ENCODE peak calls at places on chromosomes 3 and 15, in eight cellular contexts. Q, G, O, P, R, E, M and B are unnamed samples.

GRCh38 chr15:54960266-54960665 is 236.5 kb downstream of the RSL24D1 start:
- DNase-seq in Q (no peak), G (no peak), O (no peak), P (no peak), R (no peak), E (no peak), M (no peak), B (no peak)

GRCh38 chr3:40790741-40791140 is 266.0 kb downstream of the ZNF621 start:
- DNase-seq in Q (no peak), G (no peak), O (no peak), P (no peak), R (no peak), E (no peak), M (no peak), B (no peak)

GRCh38 chr3:49867871-49868321 is 1.8 kb downstream of the CAMKV start:
- DNase-seq in Q (no peak), G (peak; percentile 25), O (no peak), P (peak; percentile 23), R (no peak), E (no peak), M (no peak), B (peak; percentile 83)

GRCh38 chr3:14290631-14291385 is 111.6 kb upstream of the SLC6A6 start:
- DNase-seq in Q (no peak), G (no peak), O (no peak), P (peak; percentile 24), R (no peak), E (no peak), M (no peak), B (no peak)

GRCh38 chr3:182139627-182140357 is 428.1 kb downstream of the SOX2 start:
- DNase-seq in Q (no peak), G (no peak), O (no peak), P (no peak), R (no peak), E (no peak), M (no peak), B (no peak)

GRCh38 chr3:105598047-105598796 is 231.5 kb downstream of the ALCAM start:
- DNase-seq in Q (no peak), G (peak; percentile 42), O (no peak), P (no peak), R (no peak), E (no peak), M (no peak), B (no peak)

GRCh38 chr15:45265506-45265905 is 13.5 kb downstream of the SLC28A2 start:
- DNase-seq in Q (no peak), G (no peak), O (no peak), P (no peak), R (no peak), E (no peak), M (no peak), B (no peak)

GRCh38 chr3:114320251-114320650 is 26.4 kb downstream of the TIGIT start:
- DNase-seq in Q (no peak), G (no peak), O (no peak), P (no peak), R (no peak), E (no peak), M (no peak), B (no peak)

GRCh38 chr3:52349611-52350395 is 33.7 kb downstream of the DNAH1 start:
- DNase-seq in Q (no peak), G (no peak), O (no peak), P (no peak), R (no peak), E (peak; percentile 54), M (no peak), B (no peak)

GRCh38 chr3:132421832-132422231 is 4.5 kb downstream of the DNAJC13 start:
- DNase-seq in Q (no peak), G (peak; percentile 13), O (no peak), P (no peak), R (no peak), E (no peak), M (no peak), B (no peak)

GRCh38 chr15:91099616-91100560 is at the start of gene SV2B:
- DNase-seq in Q (peak; percentile 72), G (peak; percentile 48), O (peak; percentile 36), P (peak; percentile 31), R (peak; percentile 19), E (peak; percentile 81), M (no peak), B (peak; percentile 72)

GRCh38 chr3:74613566-74613965 is 893 bp downstream of the CNTN3 start:
- DNase-seq in Q (no peak), G (no peak), O (no peak), P (peak; percentile 16), R (no peak), E (no peak), M (no peak), B (no peak)

GRCh38 chr15:90620379-90621134 is 90.8 kb downstream of the CRTC3 start:
- DNase-seq in Q (no peak), G (no peak), O (no peak), P (no peak), R (peak; percentile 10), E (no peak), M (no peak), B (no peak)

GRCh38 chr15:66754789-66755188 is 52.8 kb downstream of the SMAD6 start:
- DNase-seq in Q (no peak), G (no peak), O (no peak), P (no peak), R (no peak), E (no peak), M (no peak), B (no peak)
- TF ChIP-seq CTCF in Q (no peak), G (no peak), O (no peak), P (no peak), R (no peak), E (no peak), M (no peak), B (no peak)

DNA sequence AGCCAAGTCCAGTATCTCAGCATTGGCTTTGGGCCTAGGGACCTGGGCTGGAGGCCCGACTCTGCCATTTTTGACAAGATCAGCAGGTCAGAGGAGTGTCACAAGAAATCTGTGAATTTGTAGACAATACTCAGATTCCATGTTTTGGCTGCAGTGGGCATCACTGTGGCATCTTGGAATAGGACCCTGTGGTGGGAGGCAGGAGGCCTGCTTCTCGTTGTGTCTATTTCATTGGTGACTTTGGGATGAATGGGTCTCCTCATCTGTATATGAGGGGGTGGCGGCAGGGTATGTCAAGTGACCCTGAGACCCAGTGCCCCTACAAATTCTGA is 3.3 kb downstream of the C15orf39 start:
- DNase-seq in Q (no peak), G (no peak), O (no peak), P (no peak), R (no peak), E (no peak), M (no peak), B (no peak)
- TF ChIP-seq CTCF in Q (no peak), G (no peak), O (peak; percentile 3), P (no peak), R (peak; percentile 10), E (no peak), M (no peak), B (peak; percentile 38)

DNA sequence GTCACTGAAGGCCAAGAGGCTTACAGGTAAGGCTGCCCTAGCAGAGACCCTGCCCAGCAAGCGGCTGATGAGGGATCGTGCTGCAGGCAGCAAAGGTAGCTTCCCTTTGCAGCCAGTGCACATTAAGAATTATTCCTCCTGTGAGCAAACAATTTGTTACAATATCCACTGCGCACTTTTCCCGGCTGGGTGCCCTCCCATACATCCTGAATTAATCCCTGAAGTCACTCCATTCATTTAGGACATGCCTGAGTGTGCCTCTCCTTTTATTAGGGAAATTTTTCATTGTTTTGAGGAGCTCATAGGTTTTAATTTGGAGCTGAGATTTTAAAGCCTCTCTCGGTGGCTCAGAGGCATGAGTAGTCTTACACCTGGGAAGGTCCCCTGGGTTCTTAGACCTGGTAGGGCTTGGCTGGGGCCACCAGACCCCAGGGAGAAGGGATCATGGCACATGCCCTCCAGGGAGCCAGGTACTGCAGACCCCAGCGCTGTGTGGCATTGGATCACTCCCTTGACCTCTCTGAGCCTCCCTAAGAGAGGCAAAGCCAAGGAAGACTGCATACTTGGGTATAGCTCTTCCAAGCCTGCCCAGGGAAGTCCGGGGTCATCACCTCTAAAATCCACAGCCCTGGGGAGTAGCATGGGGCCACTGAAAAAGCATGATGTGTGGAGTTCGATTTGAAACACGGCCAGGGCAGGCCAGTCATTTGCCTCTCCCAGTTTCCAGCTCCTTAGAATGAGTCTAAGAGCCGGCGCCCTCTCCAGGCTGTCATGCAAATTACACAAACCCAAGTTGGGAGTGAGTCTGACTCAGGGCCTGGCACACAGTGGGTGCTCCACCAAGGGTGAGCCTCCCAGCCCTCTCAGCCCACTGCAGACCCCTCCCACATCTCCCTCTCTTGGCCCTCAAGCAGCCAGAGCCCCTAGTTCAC is 151.9 kb upstream of the LINGO1 start:
- DNase-seq in Q (no peak), G (peak; percentile 64), O (no peak), P (peak; percentile 28), R (no peak), E (peak; percentile 47), M (no peak), B (peak; percentile 37)
- TF ChIP-seq CTCF in Q (peak; percentile 48), G (peak; percentile 63), O (no peak), P (peak; percentile 22), R (no peak), E (no peak), M (peak; percentile 29), B (peak; percentile 38)

GRCh38 chr15:67770098-67770628 is 55.1 kb upstream of the SKOR1 start:
- DNase-seq in Q (no peak), G (no peak), O (no peak), P (no peak), R (no peak), E (no peak), M (no peak), B (no peak)
- TF ChIP-seq CTCF in Q (no peak), G (no peak), O (no peak), P (no peak), R (no peak), E (no peak), M (no peak), B (no peak)